ENCODE peak calls at places on chromosomes 11 and 22, in seven cellular contexts. One of them, this sample, is unnamed.

GRCh38 chr11:117328414-117329010 is 858 bp downstream of the CEP164 start:
- DNase-seq in T-helper 1 cell: no peak
- DNase-seq in Karpas-422: peak
- DNase-seq in stimulated activated CD8-positive, alpha-beta memory T cell treated with anti-CD3 and anti-CD28 coated beads, Interleukin-15, amount 100 ng/mL, for 48 hours: no peak
- DNase-seq in NCI-H524: no peak
- DNase-seq in CD8-positive, alpha-beta memory T cell: no peak
- DNase-seq in NCI-H1436: no peak
- DNase-seq in this sample: no peak

GRCh38 chr11:94134651-94135512 is 6.2 kb downstream of the PANX1 start:
- DNase-seq in T-helper 1 cell: no peak
- DNase-seq in Karpas-422: no peak
- DNase-seq in stimulated activated CD8-positive, alpha-beta memory T cell treated with anti-CD3 and anti-CD28 coated beads, Interleukin-15, amount 100 ng/mL, for 48 hours: peak
- DNase-seq in NCI-H524: no peak
- DNase-seq in CD8-positive, alpha-beta memory T cell: no peak
- DNase-seq in NCI-H1436: no peak
- DNase-seq in this sample: peak

GRCh38 chr11:117921456-117921855 is 7.7 kb downstream of the TMPRSS13 start:
- DNase-seq in T-helper 1 cell: no peak
- DNase-seq in Karpas-422: no peak
- DNase-seq in stimulated activated CD8-positive, alpha-beta memory T cell treated with anti-CD3 and anti-CD28 coated beads, Interleukin-15, amount 100 ng/mL, for 48 hours: no peak
- DNase-seq in NCI-H524: no peak
- DNase-seq in CD8-positive, alpha-beta memory T cell: no peak
- DNase-seq in NCI-H1436: no peak
- DNase-seq in this sample: no peak

GRCh38 chr11:88175004-88175706 is at the start of gene RAB38:
- DNase-seq in T-helper 1 cell: no peak
- DNase-seq in Karpas-422: no peak
- DNase-seq in stimulated activated CD8-positive, alpha-beta memory T cell treated with anti-CD3 and anti-CD28 coated beads, Interleukin-15, amount 100 ng/mL, for 48 hours: peak
- DNase-seq in NCI-H524: peak
- DNase-seq in CD8-positive, alpha-beta memory T cell: peak
- DNase-seq in NCI-H1436: peak
- DNase-seq in this sample: peak

GRCh38 chr11:111765320-111765983 is 737 bp downstream of the PPP2R1B start:
- DNase-seq in T-helper 1 cell: no peak
- DNase-seq in Karpas-422: peak
- DNase-seq in stimulated activated CD8-positive, alpha-beta memory T cell treated with anti-CD3 and anti-CD28 coated beads, Interleukin-15, amount 100 ng/mL, for 48 hours: no peak
- DNase-seq in NCI-H524: no peak
- DNase-seq in CD8-positive, alpha-beta memory T cell: no peak
- DNase-seq in NCI-H1436: no peak
- DNase-seq in this sample: peak

GRCh38 chr22:38327805-38328204 is 10.6 kb upstream of the CSNK1E start:
- DNase-seq in T-helper 1 cell: no peak
- DNase-seq in Karpas-422: no peak
- DNase-seq in stimulated activated CD8-positive, alpha-beta memory T cell treated with anti-CD3 and anti-CD28 coated beads, Interleukin-15, amount 100 ng/mL, for 48 hours: no peak
- DNase-seq in NCI-H524: no peak
- DNase-seq in CD8-positive, alpha-beta memory T cell: no peak
- DNase-seq in NCI-H1436: no peak
- DNase-seq in this sample: no peak

GRCh38 chr22:48318575-48319320 is 1508.9 kb downstream of the BRD1 start:
- DNase-seq in T-helper 1 cell: no peak
- DNase-seq in Karpas-422: no peak
- DNase-seq in stimulated activated CD8-positive, alpha-beta memory T cell treated with anti-CD3 and anti-CD28 coated beads, Interleukin-15, amount 100 ng/mL, for 48 hours: no peak
- DNase-seq in NCI-H524: no peak
- DNase-seq in CD8-positive, alpha-beta memory T cell: no peak
- DNase-seq in NCI-H1436: no peak
- DNase-seq in this sample: no peak

GRCh38 chr22:25169278-25170031 is 30.2 kb upstream of the CRYBB3 start:
- DNase-seq in T-helper 1 cell: no peak
- DNase-seq in Karpas-422: no peak
- DNase-seq in stimulated activated CD8-positive, alpha-beta memory T cell treated with anti-CD3 and anti-CD28 coated beads, Interleukin-15, amount 100 ng/mL, for 48 hours: no peak
- DNase-seq in NCI-H524: no peak
- DNase-seq in CD8-positive, alpha-beta memory T cell: no peak
- DNase-seq in NCI-H1436: no peak
- DNase-seq in this sample: no peak

GRCh38 chr11:72553748-72554147 is 119.4 kb upstream of the CLPB start:
- DNase-seq in T-helper 1 cell: peak
- DNase-seq in Karpas-422: peak
- DNase-seq in stimulated activated CD8-positive, alpha-beta memory T cell treated with anti-CD3 and anti-CD28 coated beads, Interleukin-15, amount 100 ng/mL, for 48 hours: no peak
- DNase-seq in NCI-H524: peak
- DNase-seq in CD8-positive, alpha-beta memory T cell: peak
- DNase-seq in NCI-H1436: no peak
- DNase-seq in this sample: peak

GRCh38 chr11:393219-394033 is 583 bp upstream of the PKP3 start:
- DNase-seq in T-helper 1 cell: no peak
- DNase-seq in Karpas-422: no peak
- DNase-seq in stimulated activated CD8-positive, alpha-beta memory T cell treated with anti-CD3 and anti-CD28 coated beads, Interleukin-15, amount 100 ng/mL, for 48 hours: no peak
- DNase-seq in NCI-H524: no peak
- DNase-seq in CD8-positive, alpha-beta memory T cell: no peak
- DNase-seq in NCI-H1436: no peak
- DNase-seq in this sample: no peak

GRCh38 chr11:36056160-36056751 is 112.4 kb downstream of the LDLRAD3 start:
- DNase-seq in T-helper 1 cell: no peak
- DNase-seq in Karpas-422: peak
- DNase-seq in stimulated activated CD8-positive, alpha-beta memory T cell treated with anti-CD3 and anti-CD28 coated beads, Interleukin-15, amount 100 ng/mL, for 48 hours: no peak
- DNase-seq in NCI-H524: peak
- DNase-seq in CD8-positive, alpha-beta memory T cell: no peak
- DNase-seq in NCI-H1436: no peak
- DNase-seq in this sample: peak

GRCh38 chr22:38921801-38922200 is 35.6 kb upstream of the APOBEC3A start:
- DNase-seq in T-helper 1 cell: no peak
- DNase-seq in Karpas-422: no peak
- DNase-seq in stimulated activated CD8-positive, alpha-beta memory T cell treated with anti-CD3 and anti-CD28 coated beads, Interleukin-15, amount 100 ng/mL, for 48 hours: no peak
- DNase-seq in NCI-H524: no peak
- DNase-seq in CD8-positive, alpha-beta memory T cell: no peak
- DNase-seq in NCI-H1436: no peak
- DNase-seq in this sample: no peak

GRCh38 chr11:1514349-1515061 is 27.9 kb upstream of the MOB2 start:
- DNase-seq in T-helper 1 cell: no peak
- DNase-seq in Karpas-422: no peak
- DNase-seq in stimulated activated CD8-positive, alpha-beta memory T cell treated with anti-CD3 and anti-CD28 coated beads, Interleukin-15, amount 100 ng/mL, for 48 hours: no peak
- DNase-seq in NCI-H524: no peak
- DNase-seq in CD8-positive, alpha-beta memory T cell: no peak
- DNase-seq in NCI-H1436: no peak
- DNase-seq in this sample: no peak

GRCh38 chr11:127443297-127443696 is 442.7 kb upstream of the KIRREL3 start:
- DNase-seq in T-helper 1 cell: no peak
- DNase-seq in Karpas-422: no peak
- DNase-seq in stimulated activated CD8-positive, alpha-beta memory T cell treated with anti-CD3 and anti-CD28 coated beads, Interleukin-15, amount 100 ng/mL, for 48 hours: no peak
- DNase-seq in NCI-H524: no peak
- DNase-seq in CD8-positive, alpha-beta memory T cell: no peak
- DNase-seq in NCI-H1436: no peak
- DNase-seq in this sample: no peak

GRCh38 chr11:67646535-67647336 is 3.8 kb downstream of the ACY3 start:
- DNase-seq in T-helper 1 cell: no peak
- DNase-seq in Karpas-422: peak
- DNase-seq in stimulated activated CD8-positive, alpha-beta memory T cell treated with anti-CD3 and anti-CD28 coated beads, Interleukin-15, amount 100 ng/mL, for 48 hours: peak
- DNase-seq in NCI-H524: no peak
- DNase-seq in CD8-positive, alpha-beta memory T cell: peak
- DNase-seq in NCI-H1436: no peak
- DNase-seq in this sample: peak

GRCh38 chr22:21102659-21103267 is 57.0 kb downstream of the LRRC74B start:
- DNase-seq in T-helper 1 cell: peak
- DNase-seq in Karpas-422: peak
- DNase-seq in stimulated activated CD8-positive, alpha-beta memory T cell treated with anti-CD3 and anti-CD28 coated beads, Interleukin-15, amount 100 ng/mL, for 48 hours: peak
- DNase-seq in NCI-H524: peak
- DNase-seq in CD8-positive, alpha-beta memory T cell: peak
- DNase-seq in NCI-H1436: peak
- DNase-seq in this sample: peak

GRCh38 chr11:119031912-119032280 is 1.2 kb upstream of the SLC37A4 start:
- DNase-seq in T-helper 1 cell: no peak
- DNase-seq in Karpas-422: no peak
- DNase-seq in stimulated activated CD8-positive, alpha-beta memory T cell treated with anti-CD3 and anti-CD28 coated beads, Interleukin-15, amount 100 ng/mL, for 48 hours: no peak
- DNase-seq in NCI-H524: no peak
- DNase-seq in CD8-positive, alpha-beta memory T cell: no peak
- DNase-seq in NCI-H1436: no peak
- DNase-seq in this sample: no peak

GRCh38 chr22:41410311-41410751 is 28.6 kb downstream of the TEF start:
- DNase-seq in T-helper 1 cell: no peak
- DNase-seq in Karpas-422: no peak
- DNase-seq in stimulated activated CD8-positive, alpha-beta memory T cell treated with anti-CD3 and anti-CD28 coated beads, Interleukin-15, amount 100 ng/mL, for 48 hours: no peak
- DNase-seq in NCI-H524: no peak
- DNase-seq in CD8-positive, alpha-beta memory T cell: no peak
- DNase-seq in NCI-H1436: no peak
- DNase-seq in this sample: no peak

This sample was measured in KBM-7.